ENCODE peak calls at places on chromosomes 16 and 17, in nine cellular contexts. One of them, this sample, is unnamed.

GRCh38 chr17:62892870-62893338 is 73.1 kb upstream of the TANC2 start:
- DNase-seq in stimulated activated CD8-positive, alpha-beta memory T cell treated with anti-CD3 and anti-CD28 coated beads, Interleukin-4, amount 100 ng/mL, for 1 hour: peak; percentile 2
- DNase-seq in mesendoderm: peak; percentile 70
- DNase-seq in CD8-positive, alpha-beta T cell: peak; percentile 11
- DNase-seq in memory B cell: no peak
- DNase-seq in iPS DF 19.7: no peak
- DNase-seq in AG09319: no peak
- DNase-seq in kidney: no peak
- DNase-seq in astrocyte of the spinal cord: peak; percentile 75
- DNase-seq in this sample: no peak

GRCh38 chr16:28304214-28304613 is 11.9 kb downstream of the SBK1 start:
- DNase-seq in mesendoderm: peak; percentile 64
- DNase-seq in iPS DF 19.7: no peak
- DNase-seq in AG09319: no peak
- DNase-seq in stimulated activated CD8-positive, alpha-beta memory T cell treated with anti-CD3 and anti-CD28 coated beads, Interleukin-4, amount 100 ng/mL, for 1 hour: no peak
- DNase-seq in memory B cell: no peak
- DNase-seq in CD8-positive, alpha-beta T cell: no peak
- DNase-seq in kidney: no peak
- DNase-seq in astrocyte of the spinal cord: peak; percentile 23
- DNase-seq in this sample: no peak

GRCh38 chr16:80971814-80972213 is 34.9 kb downstream of the CMC2 start:
- DNase-seq in iPS DF 19.7: no peak
- DNase-seq in mesendoderm: no peak
- DNase-seq in CD8-positive, alpha-beta T cell: no peak
- DNase-seq in astrocyte of the spinal cord: no peak
- DNase-seq in AG09319: no peak
- DNase-seq in kidney: no peak
- DNase-seq in stimulated activated CD8-positive, alpha-beta memory T cell treated with anti-CD3 and anti-CD28 coated beads, Interleukin-4, amount 100 ng/mL, for 1 hour: no peak
- DNase-seq in memory B cell: no peak
- DNase-seq in this sample: no peak

GRCh38 chr17:2814049-2814448 is 17.8 kb downstream of the RAP1GAP2 start:
- DNase-seq in mesendoderm: no peak
- DNase-seq in stimulated activated CD8-positive, alpha-beta memory T cell treated with anti-CD3 and anti-CD28 coated beads, Interleukin-4, amount 100 ng/mL, for 1 hour: no peak
- DNase-seq in CD8-positive, alpha-beta T cell: no peak
- DNase-seq in iPS DF 19.7: no peak
- DNase-seq in kidney: no peak
- DNase-seq in astrocyte of the spinal cord: no peak
- DNase-seq in memory B cell: no peak
- DNase-seq in AG09319: no peak
- DNase-seq in this sample: no peak

GRCh38 chr16:1537763-1538289 is 4.4 kb downstream of the TMEM204 start:
- DNase-seq in mesendoderm: no peak
- DNase-seq in astrocyte of the spinal cord: no peak
- DNase-seq in memory B cell: no peak
- DNase-seq in AG09319: no peak
- DNase-seq in iPS DF 19.7: no peak
- DNase-seq in stimulated activated CD8-positive, alpha-beta memory T cell treated with anti-CD3 and anti-CD28 coated beads, Interleukin-4, amount 100 ng/mL, for 1 hour: no peak
- DNase-seq in CD8-positive, alpha-beta T cell: peak; percentile 56
- DNase-seq in kidney: peak; percentile 67
- DNase-seq in this sample: no peak

GRCh38 chr17:55420067-55420775 is 1.4 kb downstream of the MMD start:
- DNase-seq in kidney: no peak
- DNase-seq in astrocyte of the spinal cord: no peak
- DNase-seq in mesendoderm: no peak
- DNase-seq in iPS DF 19.7: no peak
- DNase-seq in memory B cell: peak; percentile 44
- DNase-seq in CD8-positive, alpha-beta T cell: peak; percentile 39
- DNase-seq in AG09319: no peak
- DNase-seq in stimulated activated CD8-positive, alpha-beta memory T cell treated with anti-CD3 and anti-CD28 coated beads, Interleukin-4, amount 100 ng/mL, for 1 hour: no peak
- DNase-seq in this sample: no peak

GRCh38 chr17:7843536-7844291 is 9.7 kb downstream of the KDM6B start:
- DNase-seq in iPS DF 19.7: no peak
- DNase-seq in mesendoderm: peak; percentile 93
- DNase-seq in stimulated activated CD8-positive, alpha-beta memory T cell treated with anti-CD3 and anti-CD28 coated beads, Interleukin-4, amount 100 ng/mL, for 1 hour: peak; percentile 86
- DNase-seq in AG09319: no peak
- DNase-seq in CD8-positive, alpha-beta T cell: peak; percentile 93
- DNase-seq in memory B cell: peak; percentile 93
- DNase-seq in astrocyte of the spinal cord: peak; percentile 90
- DNase-seq in kidney: peak; percentile 95
- DNase-seq in this sample: peak; percentile 80

GRCh38 chr17:56291226-56291805 is 138.0 kb downstream of the ANKFN1 start:
- DNase-seq in memory B cell: no peak
- DNase-seq in kidney: no peak
- DNase-seq in mesendoderm: no peak
- DNase-seq in stimulated activated CD8-positive, alpha-beta memory T cell treated with anti-CD3 and anti-CD28 coated beads, Interleukin-4, amount 100 ng/mL, for 1 hour: no peak
- DNase-seq in AG09319: no peak
- DNase-seq in iPS DF 19.7: no peak
- DNase-seq in astrocyte of the spinal cord: no peak
- DNase-seq in CD8-positive, alpha-beta T cell: no peak
- DNase-seq in this sample: no peak

GRCh38 chr17:65593870-65594584 is 32.6 kb upstream of the AXIN2 start:
- DNase-seq in AG09319: no peak
- DNase-seq in mesendoderm: peak; percentile 60
- DNase-seq in memory B cell: no peak
- DNase-seq in CD8-positive, alpha-beta T cell: peak; percentile 14
- DNase-seq in astrocyte of the spinal cord: peak; percentile 29
- DNase-seq in kidney: no peak
- DNase-seq in stimulated activated CD8-positive, alpha-beta memory T cell treated with anti-CD3 and anti-CD28 coated beads, Interleukin-4, amount 100 ng/mL, for 1 hour: no peak
- DNase-seq in iPS DF 19.7: no peak
- DNase-seq in this sample: no peak

GRCh38 chr17:39134878-39135277 is 16.6 kb downstream of the PLXDC1 start:
- DNase-seq in kidney: no peak
- DNase-seq in stimulated activated CD8-positive, alpha-beta memory T cell treated with anti-CD3 and anti-CD28 coated beads, Interleukin-4, amount 100 ng/mL, for 1 hour: no peak
- DNase-seq in CD8-positive, alpha-beta T cell: no peak
- DNase-seq in astrocyte of the spinal cord: no peak
- DNase-seq in memory B cell: no peak
- DNase-seq in mesendoderm: no peak
- DNase-seq in AG09319: no peak
- DNase-seq in iPS DF 19.7: no peak
- DNase-seq in this sample: no peak

GRCh38 chr17:48100591-48101011 is 677 bp downstream of the CBX1 start:
- DNase-seq in memory B cell: no peak
- DNase-seq in astrocyte of the spinal cord: peak; percentile 66
- DNase-seq in CD8-positive, alpha-beta T cell: no peak
- DNase-seq in mesendoderm: peak; percentile 93
- DNase-seq in stimulated activated CD8-positive, alpha-beta memory T cell treated with anti-CD3 and anti-CD28 coated beads, Interleukin-4, amount 100 ng/mL, for 1 hour: no peak
- DNase-seq in AG09319: no peak
- DNase-seq in iPS DF 19.7: peak; percentile 56
- DNase-seq in kidney: peak; percentile 87
- DNase-seq in this sample: no peak

GRCh38 chr16:54930034-54930938 is at the start of gene IRX5:
- DNase-seq in stimulated activated CD8-positive, alpha-beta memory T cell treated with anti-CD3 and anti-CD28 coated beads, Interleukin-4, amount 100 ng/mL, for 1 hour: no peak
- DNase-seq in iPS DF 19.7: no peak
- DNase-seq in CD8-positive, alpha-beta T cell: no peak
- DNase-seq in astrocyte of the spinal cord: peak; percentile 98
- DNase-seq in memory B cell: peak; percentile 26
- DNase-seq in mesendoderm: peak; percentile 97
- DNase-seq in kidney: peak; percentile 98
- DNase-seq in AG09319: peak; percentile 88
- DNase-seq in this sample: no peak

GRCh38 chr17:55168970-55169687 is 95.6 kb upstream of the HLF start:
- DNase-seq in astrocyte of the spinal cord: no peak
- DNase-seq in stimulated activated CD8-positive, alpha-beta memory T cell treated with anti-CD3 and anti-CD28 coated beads, Interleukin-4, amount 100 ng/mL, for 1 hour: no peak
- DNase-seq in kidney: no peak
- DNase-seq in CD8-positive, alpha-beta T cell: no peak
- DNase-seq in mesendoderm: no peak
- DNase-seq in AG09319: no peak
- DNase-seq in iPS DF 19.7: no peak
- DNase-seq in memory B cell: no peak
- DNase-seq in this sample: peak; percentile 24

GRCh38 chr16:4290236-4290830 is 17.5 kb upstream of the TFAP4 start:
- DNase-seq in kidney: no peak
- DNase-seq in CD8-positive, alpha-beta T cell: no peak
- DNase-seq in astrocyte of the spinal cord: peak; percentile 33
- DNase-seq in mesendoderm: peak; percentile 97
- DNase-seq in iPS DF 19.7: no peak
- DNase-seq in AG09319: no peak
- DNase-seq in stimulated activated CD8-positive, alpha-beta memory T cell treated with anti-CD3 and anti-CD28 coated beads, Interleukin-4, amount 100 ng/mL, for 1 hour: no peak
- DNase-seq in memory B cell: no peak
- DNase-seq in this sample: no peak

GRCh38 chr16:72986011-72986410 is 61.9 kb downstream of the ZFHX3 start:
- DNase-seq in mesendoderm: no peak
- DNase-seq in memory B cell: no peak
- DNase-seq in astrocyte of the spinal cord: peak; percentile 29
- DNase-seq in CD8-positive, alpha-beta T cell: no peak
- DNase-seq in iPS DF 19.7: no peak
- DNase-seq in stimulated activated CD8-positive, alpha-beta memory T cell treated with anti-CD3 and anti-CD28 coated beads, Interleukin-4, amount 100 ng/mL, for 1 hour: no peak
- DNase-seq in kidney: peak; percentile 84
- DNase-seq in AG09319: no peak
- DNase-seq in this sample: no peak

GRCh38 chr17:8900626-8901585 is 33.4 kb upstream of the PIK3R6 start:
- DNase-seq in iPS DF 19.7: no peak
- DNase-seq in CD8-positive, alpha-beta T cell: peak; percentile 49
- DNase-seq in memory B cell: no peak
- DNase-seq in AG09319: no peak
- DNase-seq in stimulated activated CD8-positive, alpha-beta memory T cell treated with anti-CD3 and anti-CD28 coated beads, Interleukin-4, amount 100 ng/mL, for 1 hour: no peak
- DNase-seq in mesendoderm: peak; percentile 22
- DNase-seq in kidney: no peak
- DNase-seq in astrocyte of the spinal cord: no peak
- DNase-seq in this sample: no peak

GRCh38 chr17:39450051-39450450 is 1.0 kb downstream of the MED1 start:
- DNase-seq in iPS DF 19.7: no peak
- DNase-seq in kidney: no peak
- DNase-seq in mesendoderm: peak; percentile 8
- DNase-seq in CD8-positive, alpha-beta T cell: no peak
- DNase-seq in astrocyte of the spinal cord: no peak
- DNase-seq in AG09319: no peak
- DNase-seq in stimulated activated CD8-positive, alpha-beta memory T cell treated with anti-CD3 and anti-CD28 coated beads, Interleukin-4, amount 100 ng/mL, for 1 hour: no peak
- DNase-seq in memory B cell: no peak
- DNase-seq in this sample: no peak

GRCh38 chr16:65746941-65747340 is 619.5 kb upstream of the CDH5 start:
- DNase-seq in astrocyte of the spinal cord: no peak
- DNase-seq in CD8-positive, alpha-beta T cell: no peak
- DNase-seq in mesendoderm: no peak
- DNase-seq in stimulated activated CD8-positive, alpha-beta memory T cell treated with anti-CD3 and anti-CD28 coated beads, Interleukin-4, amount 100 ng/mL, for 1 hour: no peak
- DNase-seq in kidney: no peak
- DNase-seq in memory B cell: no peak
- DNase-seq in AG09319: no peak
- DNase-seq in iPS DF 19.7: no peak
- DNase-seq in this sample: no peak

GRCh38 chr17:50708050-50709000 is 611 bp upstream of the ANKRD40 start:
- DNase-seq in iPS DF 19.7: no peak
- DNase-seq in kidney: no peak
- DNase-seq in stimulated activated CD8-positive, alpha-beta memory T cell treated with anti-CD3 and anti-CD28 coated beads, Interleukin-4, amount 100 ng/mL, for 1 hour: no peak
- DNase-seq in astrocyte of the spinal cord: peak; percentile 44
- DNase-seq in CD8-positive, alpha-beta T cell: no peak
- DNase-seq in memory B cell: no peak
- DNase-seq in mesendoderm: no peak
- DNase-seq in AG09319: no peak
- DNase-seq in this sample: no peak

GRCh38 chr16:69048328-69049120 is 56.9 kb upstream of the HAS3 start:
- DNase-seq in kidney: no peak
- DNase-seq in astrocyte of the spinal cord: no peak
- DNase-seq in memory B cell: no peak
- DNase-seq in stimulated activated CD8-positive, alpha-beta memory T cell treated with anti-CD3 and anti-CD28 coated beads, Interleukin-4, amount 100 ng/mL, for 1 hour: no peak
- DNase-seq in CD8-positive, alpha-beta T cell: no peak
- DNase-seq in mesendoderm: no peak
- DNase-seq in iPS DF 19.7: no peak
- DNase-seq in AG09319: no peak
- DNase-seq in this sample: no peak

GRCh38 chr16:84482951-84483881 is 21.2 kb downstream of the MEAK7 start:
- DNase-seq in AG09319: no peak
- DNase-seq in iPS DF 19.7: no peak
- DNase-seq in stimulated activated CD8-positive, alpha-beta memory T cell treated with anti-CD3 and anti-CD28 coated beads, Interleukin-4, amount 100 ng/mL, for 1 hour: no peak
- DNase-seq in kidney: no peak
- DNase-seq in astrocyte of the spinal cord: no peak
- DNase-seq in mesendoderm: no peak
- DNase-seq in memory B cell: no peak
- DNase-seq in CD8-positive, alpha-beta T cell: no peak
- DNase-seq in this sample: no peak

GRCh38 chr17:13510062-13510461 is 91.7 kb downstream of the HS3ST3A1 start:
- DNase-seq in iPS DF 19.7: no peak
- DNase-seq in kidney: no peak
- DNase-seq in stimulated activated CD8-positive, alpha-beta memory T cell treated with anti-CD3 and anti-CD28 coated beads, Interleukin-4, amount 100 ng/mL, for 1 hour: no peak
- DNase-seq in CD8-positive, alpha-beta T cell: no peak
- DNase-seq in AG09319: no peak
- DNase-seq in astrocyte of the spinal cord: no peak
- DNase-seq in mesendoderm: no peak
- DNase-seq in memory B cell: no peak
- DNase-seq in this sample: no peak